ENCODE peak calls at places on chromosomes 11 and 22, in seven cellular contexts. One of them, this sample, is unnamed.

GRCh38 chr11:128627666-128628342 is 40.4 kb upstream of the ETS1 start:
- DNase-seq in AG04450: no peak
- DNase-seq in ovary: no peak
- DNase-seq in dorsolateral prefrontal cortex: no peak
- DNase-seq in keratinocyte: no peak
- DNase-seq in IMR-90: no peak
- DNase-seq in stomach: no peak
- DNase-seq in this sample: no peak

GRCh38 chr22:46537946-46538815 is 761 bp upstream of the CELSR1 start:
- DNase-seq in AG04450: no peak
- DNase-seq in ovary: no peak
- DNase-seq in dorsolateral prefrontal cortex: no peak
- DNase-seq in keratinocyte: no peak
- DNase-seq in IMR-90: peak; percentile 27
- DNase-seq in stomach: no peak
- DNase-seq in this sample: no peak

GRCh38 chr22:19658057-19658966 is 56.0 kb upstream of the SEPTIN5 start:
- DNase-seq in AG04450: no peak
- DNase-seq in ovary: no peak
- DNase-seq in dorsolateral prefrontal cortex: no peak
- DNase-seq in keratinocyte: no peak
- DNase-seq in IMR-90: no peak
- DNase-seq in stomach: no peak
- DNase-seq in this sample: no peak

GRCh38 chr11:1942541-1943260 is 4.4 kb upstream of the MRPL23 start:
- DNase-seq in AG04450: no peak
- DNase-seq in ovary: peak; percentile 11
- DNase-seq in dorsolateral prefrontal cortex: no peak
- DNase-seq in keratinocyte: no peak
- DNase-seq in IMR-90: no peak
- DNase-seq in stomach: no peak
- DNase-seq in this sample: no peak

GRCh38 chr11:102139081-102139498 is 28.8 kb downstream of the YAP1 start:
- DNase-seq in AG04450: peak; percentile 57
- DNase-seq in ovary: no peak
- DNase-seq in dorsolateral prefrontal cortex: no peak
- DNase-seq in keratinocyte: peak; percentile 36
- DNase-seq in IMR-90: peak; percentile 93
- DNase-seq in stomach: no peak
- DNase-seq in this sample: peak; percentile 9

GRCh38 chr11:116732740-116733385 is 39.9 kb downstream of the BUD13 start:
- DNase-seq in AG04450: peak; percentile 26
- DNase-seq in ovary: peak; percentile 65
- DNase-seq in dorsolateral prefrontal cortex: peak; percentile 76
- DNase-seq in keratinocyte: peak; percentile 40
- DNase-seq in IMR-90: peak; percentile 68
- DNase-seq in stomach: peak; percentile 72
- DNase-seq in this sample: no peak

GRCh38 chr22:41925783-41926460 is 684 bp downstream of the TNFRSF13C start:
- DNase-seq in AG04450: no peak
- DNase-seq in ovary: no peak
- DNase-seq in dorsolateral prefrontal cortex: peak; percentile 68
- DNase-seq in keratinocyte: no peak
- DNase-seq in IMR-90: peak; percentile 34
- DNase-seq in stomach: peak; percentile 87
- DNase-seq in this sample: no peak

GRCh38 chr11:70209391-70209912 is 6.4 kb downstream of the FADD start:
- DNase-seq in AG04450: no peak
- DNase-seq in ovary: no peak
- DNase-seq in dorsolateral prefrontal cortex: no peak
- DNase-seq in keratinocyte: no peak
- DNase-seq in IMR-90: no peak
- DNase-seq in stomach: no peak
- DNase-seq in this sample: no peak

GRCh38 chr22:19959587-19960490 is 18.2 kb upstream of the TXNRD2 start:
- DNase-seq in AG04450: no peak
- DNase-seq in ovary: peak; percentile 56
- DNase-seq in dorsolateral prefrontal cortex: no peak
- DNase-seq in keratinocyte: no peak
- DNase-seq in IMR-90: no peak
- DNase-seq in stomach: no peak
- DNase-seq in this sample: no peak

GRCh38 chr11:124861670-124862069 is 3.6 kb upstream of the ROBO3 start:
- DNase-seq in AG04450: no peak
- DNase-seq in ovary: no peak
- DNase-seq in dorsolateral prefrontal cortex: no peak
- DNase-seq in keratinocyte: no peak
- DNase-seq in IMR-90: no peak
- DNase-seq in stomach: no peak
- DNase-seq in this sample: no peak

GRCh38 chr11:86800076-86800955 is at the start of gene PRSS23:
- DNase-seq in AG04450: no peak
- DNase-seq in ovary: peak; percentile 65
- DNase-seq in dorsolateral prefrontal cortex: peak; percentile 67
- DNase-seq in keratinocyte: no peak
- DNase-seq in IMR-90: peak; percentile 44
- DNase-seq in stomach: peak; percentile 74
- DNase-seq in this sample: no peak

GRCh38 chr11:46407635-46408034 is 16.1 kb upstream of the CHRM4 start:
- DNase-seq in AG04450: no peak
- DNase-seq in ovary: no peak
- DNase-seq in dorsolateral prefrontal cortex: peak; percentile 6
- DNase-seq in keratinocyte: no peak
- DNase-seq in IMR-90: no peak
- DNase-seq in stomach: no peak
- DNase-seq in this sample: no peak

GRCh38 chr11:82924522-82925224 is 23.1 kb downstream of the DDIAS start:
- DNase-seq in AG04450: no peak
- DNase-seq in ovary: no peak
- DNase-seq in dorsolateral prefrontal cortex: no peak
- DNase-seq in keratinocyte: no peak
- DNase-seq in IMR-90: no peak
- DNase-seq in stomach: no peak
- DNase-seq in this sample: no peak

GRCh38 chr11:64856382-64857227 is 12.2 kb upstream of the CDC42BPG start:
- DNase-seq in AG04450: no peak
- DNase-seq in ovary: peak; percentile 61
- DNase-seq in dorsolateral prefrontal cortex: no peak
- DNase-seq in keratinocyte: peak; percentile 75
- DNase-seq in IMR-90: peak; percentile 85
- DNase-seq in stomach: peak; percentile 82
- DNase-seq in this sample: peak; percentile 89

GRCh38 chr22:30940655-30941362 is 27.8 kb downstream of the MORC2 start:
- DNase-seq in AG04450: no peak
- DNase-seq in ovary: no peak
- DNase-seq in dorsolateral prefrontal cortex: no peak
- DNase-seq in keratinocyte: no peak
- DNase-seq in IMR-90: no peak
- DNase-seq in stomach: no peak
- DNase-seq in this sample: no peak

GRCh38 chr11:2451916-2452694 is 7.3 kb downstream of the KCNQ1 start:
- DNase-seq in AG04450: no peak
- DNase-seq in ovary: no peak
- DNase-seq in dorsolateral prefrontal cortex: no peak
- DNase-seq in keratinocyte: no peak
- DNase-seq in IMR-90: no peak
- DNase-seq in stomach: no peak
- DNase-seq in this sample: no peak

GRCh38 chr11:33690290-33691050 is 10.2 kb downstream of the C11orf91 start:
- DNase-seq in AG04450: peak; percentile 84
- DNase-seq in ovary: peak; percentile 69
- DNase-seq in dorsolateral prefrontal cortex: peak; percentile 63
- DNase-seq in keratinocyte: peak; percentile 96
- DNase-seq in IMR-90: peak; percentile 99
- DNase-seq in stomach: peak; percentile 51
- DNase-seq in this sample: peak; percentile 78

GRCh38 chr22:46596819-46597218 is 23.4 kb upstream of the GRAMD4 start:
- DNase-seq in AG04450: no peak
- DNase-seq in ovary: no peak
- DNase-seq in dorsolateral prefrontal cortex: no peak
- DNase-seq in keratinocyte: no peak
- DNase-seq in IMR-90: no peak
- DNase-seq in stomach: peak; percentile 97
- DNase-seq in this sample: no peak

GRCh38 chr11:10450451-10451398 is 4.3 kb upstream of the AMPD3 start:
- DNase-seq in AG04450: no peak
- DNase-seq in ovary: peak; percentile 21
- DNase-seq in dorsolateral prefrontal cortex: peak; percentile 68
- DNase-seq in keratinocyte: no peak
- DNase-seq in IMR-90: no peak
- DNase-seq in stomach: peak; percentile 74
- DNase-seq in this sample: no peak

GRCh38 chr22:22047776-22048175 is 65.2 kb upstream of the TOP3B start:
- DNase-seq in AG04450: no peak
- DNase-seq in ovary: no peak
- DNase-seq in dorsolateral prefrontal cortex: no peak
- DNase-seq in keratinocyte: no peak
- DNase-seq in IMR-90: no peak
- DNase-seq in stomach: no peak
- DNase-seq in this sample: no peak

GRCh38 chr11:117861151-117862018 is 15.1 kb downstream of the FXYD6 start:
- DNase-seq in AG04450: no peak
- DNase-seq in ovary: peak; percentile 56
- DNase-seq in dorsolateral prefrontal cortex: no peak
- DNase-seq in keratinocyte: no peak
- DNase-seq in IMR-90: no peak
- DNase-seq in stomach: peak; percentile 24
- DNase-seq in this sample: no peak

GRCh38 chr22:44496844-44497217 is 1.2 kb downstream of the RTL6 start:
- DNase-seq in AG04450: no peak
- DNase-seq in ovary: peak; percentile 28
- DNase-seq in dorsolateral prefrontal cortex: no peak
- DNase-seq in keratinocyte: no peak
- DNase-seq in IMR-90: no peak
- DNase-seq in stomach: no peak
- DNase-seq in this sample: no peak
- H3K4me3 ChIP-seq in AG04450: peak overlapping the region; percentile 70
- H3K4me3 ChIP-seq in ovary: peak overlapping the region; percentile 77
- H3K4me3 ChIP-seq in dorsolateral prefrontal cortex: peak overlapping the region; percentile 76
- H3K4me3 ChIP-seq in keratinocyte: no peak overlapping the region
- H3K4me3 ChIP-seq in IMR-90: peak overlapping the region; percentile 85
- H3K4me3 ChIP-seq in stomach: peak overlapping the region; percentile 90
- H3K4me3 ChIP-seq in this sample: no peak overlapping the region

DNA sequence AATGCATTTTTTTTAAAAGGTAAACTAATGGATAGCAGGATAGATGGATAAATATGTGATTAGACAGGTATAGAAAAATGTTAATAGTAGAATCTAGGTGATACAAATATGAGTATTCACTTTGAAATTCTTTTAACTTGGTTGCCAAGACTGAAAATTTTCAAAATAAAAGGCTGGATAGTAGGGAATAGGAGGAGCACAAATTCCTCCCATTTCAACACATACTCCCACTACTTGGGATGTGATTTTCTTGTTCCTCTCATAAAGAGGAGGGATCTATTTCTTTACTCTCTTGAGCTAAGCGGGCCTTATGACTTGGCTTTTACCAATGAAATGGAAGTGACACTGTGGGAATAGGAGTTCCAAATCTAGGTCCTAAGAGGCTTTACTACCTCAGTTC is 35.9 kb downstream of the PIK3C2A start:
- DNase-seq in AG04450: no peak
- DNase-seq in ovary: no peak
- DNase-seq in dorsolateral prefrontal cortex: no peak
- DNase-seq in keratinocyte: no peak
- DNase-seq in IMR-90: peak; percentile 11
- DNase-seq in stomach: no peak
- DNase-seq in this sample: no peak
- H3K27ac ChIP-seq in AG04450: no peak overlapping the region
- H3K27ac ChIP-seq in ovary: no peak overlapping the region
- H3K27ac ChIP-seq in dorsolateral prefrontal cortex: no peak overlapping the region
- H3K27ac ChIP-seq in keratinocyte: no peak overlapping the region
- H3K27ac ChIP-seq in IMR-90: peak overlapping the region; percentile 87
- H3K27ac ChIP-seq in stomach: no peak overlapping the region
- H3K27ac ChIP-seq in this sample: no peak overlapping the region

GRCh38 chr11:105693075-105693474 is 83.2 kb downstream of the GRIA4 start:
- DNase-seq in AG04450: no peak
- DNase-seq in ovary: no peak
- DNase-seq in dorsolateral prefrontal cortex: no peak
- DNase-seq in keratinocyte: no peak
- DNase-seq in IMR-90: no peak
- DNase-seq in stomach: no peak
- DNase-seq in this sample: no peak

GRCh38 chr11:105689636-105690035 is 79.8 kb downstream of the GRIA4 start:
- DNase-seq in AG04450: no peak
- DNase-seq in ovary: no peak
- DNase-seq in dorsolateral prefrontal cortex: no peak
- DNase-seq in keratinocyte: no peak
- DNase-seq in IMR-90: no peak
- DNase-seq in stomach: no peak
- DNase-seq in this sample: no peak
- TF ChIP-seq CTCF in AG04450: no peak
- TF ChIP-seq CTCF in ovary: no peak
- TF ChIP-seq CTCF in dorsolateral prefrontal cortex: no peak
- TF ChIP-seq CTCF in keratinocyte: no peak
- TF ChIP-seq CTCF in IMR-90: no peak
- TF ChIP-seq CTCF in stomach: no peak
- TF ChIP-seq CTCF in this sample: no peak

DNA sequence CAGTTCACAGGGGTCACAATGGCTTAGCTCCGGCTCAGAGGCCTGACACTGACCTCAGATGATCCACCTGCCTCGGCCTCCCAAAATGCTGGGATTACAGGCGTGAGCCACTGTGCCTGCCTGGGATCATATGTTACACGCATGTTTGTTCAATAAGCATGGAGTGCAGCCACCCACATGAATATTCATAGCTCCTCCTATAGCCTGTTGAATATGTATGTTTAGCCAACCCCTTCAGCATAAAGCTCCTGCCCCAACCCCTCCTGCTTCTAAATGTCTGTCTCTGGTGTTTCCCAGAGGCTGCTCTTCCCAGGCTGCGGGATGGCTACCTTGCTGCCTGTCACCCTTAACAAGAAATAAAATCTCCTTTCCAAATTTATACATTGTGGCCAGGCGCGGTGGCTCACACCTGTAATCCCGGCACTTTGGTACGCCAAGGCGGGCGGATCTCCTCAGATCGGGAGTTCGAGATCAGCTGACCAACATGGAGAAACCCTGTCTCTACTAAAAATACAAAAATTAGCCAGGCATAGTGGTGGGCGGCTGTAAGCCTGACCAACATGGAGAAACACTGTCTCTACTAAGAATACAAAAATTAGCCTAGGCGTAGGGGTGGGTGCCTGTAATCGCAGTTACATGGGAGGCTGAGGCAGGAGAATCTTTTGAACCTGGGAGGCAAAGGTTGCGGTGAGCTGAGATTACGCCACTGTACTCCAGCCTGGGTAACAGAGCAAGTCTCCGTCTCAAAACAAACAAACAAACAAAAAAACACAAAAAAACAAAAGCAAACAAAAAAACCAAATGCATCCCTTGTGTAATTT is 1.1 kb upstream of the APOBEC3F start:
- DNase-seq in AG04450: no peak
- DNase-seq in ovary: no peak
- DNase-seq in dorsolateral prefrontal cortex: no peak
- DNase-seq in keratinocyte: no peak
- DNase-seq in IMR-90: no peak
- DNase-seq in stomach: no peak
- DNase-seq in this sample: no peak
- H3K4me3 ChIP-seq in AG04450: peak overlapping the region; percentile 29
- H3K4me3 ChIP-seq in ovary: peak overlapping the region; percentile 54
- H3K4me3 ChIP-seq in dorsolateral prefrontal cortex: no peak overlapping the region
- H3K4me3 ChIP-seq in keratinocyte: no peak overlapping the region
- H3K4me3 ChIP-seq in IMR-90: no peak overlapping the region
- H3K4me3 ChIP-seq in stomach: no peak overlapping the region
- H3K4me3 ChIP-seq in this sample: peak overlapping the region; percentile 93

This sample was measured in thoracic aorta.